ENCODE peak calls at places on chromosomes 11 and 22, in eight cellular contexts. Y is endothelial cell of umbilical vein, C is spleen, L is transverse colon, S is neuronal stem cell, R is Peyer's patch, K is breast epithelium, Z is HepG2. O is an unnamed sample.
A peak's percentile ranks its signal among the peaks of the same experiment; 100 is the strongest.

GRCh38 chr11:17354070-17354924 is 2.7 kb downstream of the NCR3LG1 start:
- DNase-seq in R (peak; percentile 65), S (peak; percentile 54), Z (peak; percentile 76), Y (peak; percentile 77), C (no peak), K (peak; percentile 38), L (peak; percentile 76), O (peak; percentile 80)

GRCh38 chr22:29215012-29215860 is 9.5 kb downstream of the EMID1 start:
- DNase-seq in Z (no peak), L (no peak), R (no peak), S (no peak), Y (no peak), K (no peak), C (peak; percentile 66), O (no peak)

GRCh38 chr11:125903753-125904659 is at the start of gene DDX25:
- DNase-seq in Z (no peak), L (no peak), Y (no peak), S (peak; percentile 51), K (no peak), C (peak; percentile 85), R (no peak), O (peak; percentile 86)

GRCh38 chr11:65915821-65916251 is 3.0 kb downstream of the C11orf68 start:
- DNase-seq in C (peak; percentile 84), K (peak; percentile 79), L (peak; percentile 74), Z (peak; percentile 74), S (no peak), Y (peak; percentile 94), R (peak; percentile 31), O (no peak)

GRCh38 chr11:61198391-61198790 is 4.9 kb upstream of the PGA3 start:
- DNase-seq in K (no peak), S (no peak), L (no peak), Z (no peak), R (no peak), C (no peak), Y (no peak), O (no peak)

GRCh38 chr11:60880635-60881282 is 13.4 kb downstream of the ZP1 start:
- DNase-seq in L (no peak), Z (peak; percentile 96), C (no peak), Y (no peak), R (no peak), K (no peak), S (no peak), O (no peak)

GRCh38 chr22:24402460-24403192 is 24.8 kb upstream of the ADORA2A start:
- DNase-seq in R (peak; percentile 34), C (no peak), L (peak; percentile 92), K (peak; percentile 83), Y (peak; percentile 97), S (no peak), Z (peak; percentile 24), O (peak; percentile 63)

GRCh38 chr11:47572715-47573255 is 6.0 kb downstream of the KBTBD4 start:
- DNase-seq in K (no peak), Z (no peak), Y (no peak), L (no peak), R (no peak), S (no peak), C (no peak), O (no peak)

GRCh38 chr11:3046190-3046589 is 11.0 kb downstream of the CARS1 start:
- DNase-seq in S (no peak), Y (no peak), L (no peak), R (no peak), C (no peak), Z (no peak), K (no peak), O (no peak)

GRCh38 chr11:71305041-71305440 is 52.7 kb upstream of the SHANK2 start:
- DNase-seq in K (peak; percentile 4), L (no peak), Y (no peak), R (no peak), Z (no peak), C (peak; percentile 12), S (no peak), O (no peak)

GRCh38 chr11:2204361-2205213 is 33.0 kb upstream of the TH start:
- DNase-seq in S (no peak), C (peak; percentile 51), K (no peak), Y (no peak), L (peak; percentile 10), R (no peak), Z (peak; percentile 20), O (peak; percentile 8)

GRCh38 chr11:2802389-2803185 is 83.0 kb downstream of the CDKN1C start:
- DNase-seq in K (peak; percentile 15), C (peak; percentile 60), S (no peak), L (peak; percentile 4), Z (no peak), Y (no peak), R (peak; percentile 6), O (no peak)

GRCh38 chr11:126607374-126607773 is 251.9 kb downstream of the ST3GAL4 start:
- DNase-seq in Y (peak; percentile 5), R (no peak), Z (peak; percentile 33), L (peak; percentile 25), C (no peak), S (peak; percentile 59), K (peak; percentile 47), O (peak; percentile 73)

GRCh38 chr22:46968848-46969247 is 206.4 kb downstream of the TBC1D22A start:
- DNase-seq in R (no peak), K (no peak), Z (no peak), S (no peak), Y (no peak), C (no peak), L (no peak), O (no peak)

GRCh38 chr11:130710442-130711101 is 205.7 kb downstream of the SNX19 start:
- DNase-seq in C (no peak), L (peak; percentile 13), Z (no peak), R (no peak), S (no peak), Y (no peak), K (no peak), O (no peak)

GRCh38 chr11:94402355-94402754 is 1.1 kb upstream of the GPR83 start:
- DNase-seq in Y (no peak), K (no peak), R (no peak), C (no peak), S (no peak), Z (peak; percentile 46), L (no peak), O (no peak)

GRCh38 chr11:94405062-94405461 is 3.8 kb upstream of the GPR83 start:
- DNase-seq in S (no peak), L (no peak), Z (peak; percentile 48), R (no peak), K (no peak), C (no peak), Y (no peak), O (no peak)

GRCh38 chr11:94400839-94401772 is at the start of gene GPR83:
- DNase-seq in Y (peak; percentile 18), S (peak; percentile 49), L (no peak), K (no peak), C (no peak), Z (no peak), R (no peak), O (peak; percentile 62)

GRCh38 chr11:94400075-94400838 is 962 bp downstream of the GPR83 start:
- DNase-seq in L (no peak), R (no peak), Y (peak; percentile 40), K (no peak), S (no peak), C (no peak), Z (no peak), O (no peak)

GRCh38 chr11:94401773-94402265 is 600 bp upstream of the GPR83 start:
- DNase-seq in S (peak; percentile 12), C (no peak), Y (no peak), Z (no peak), K (no peak), R (no peak), L (no peak), O (no peak)
- H3K27me3 ChIP-seq in S (peaks cover 55% of the 10 kb centered on the region), C (no peaks in the 10 kb centered on the region), Y (peaks cover 22% of the 10 kb centered on the region), Z (peaks cover 38% of the 10 kb centered on the region), K (peaks cover 33% of the 10 kb centered on the region), R (no peaks in the 10 kb centered on the region), L (peaks cover 41% of the 10 kb centered on the region), O (peaks cover 5% of the 10 kb centered on the region)

DNA sequence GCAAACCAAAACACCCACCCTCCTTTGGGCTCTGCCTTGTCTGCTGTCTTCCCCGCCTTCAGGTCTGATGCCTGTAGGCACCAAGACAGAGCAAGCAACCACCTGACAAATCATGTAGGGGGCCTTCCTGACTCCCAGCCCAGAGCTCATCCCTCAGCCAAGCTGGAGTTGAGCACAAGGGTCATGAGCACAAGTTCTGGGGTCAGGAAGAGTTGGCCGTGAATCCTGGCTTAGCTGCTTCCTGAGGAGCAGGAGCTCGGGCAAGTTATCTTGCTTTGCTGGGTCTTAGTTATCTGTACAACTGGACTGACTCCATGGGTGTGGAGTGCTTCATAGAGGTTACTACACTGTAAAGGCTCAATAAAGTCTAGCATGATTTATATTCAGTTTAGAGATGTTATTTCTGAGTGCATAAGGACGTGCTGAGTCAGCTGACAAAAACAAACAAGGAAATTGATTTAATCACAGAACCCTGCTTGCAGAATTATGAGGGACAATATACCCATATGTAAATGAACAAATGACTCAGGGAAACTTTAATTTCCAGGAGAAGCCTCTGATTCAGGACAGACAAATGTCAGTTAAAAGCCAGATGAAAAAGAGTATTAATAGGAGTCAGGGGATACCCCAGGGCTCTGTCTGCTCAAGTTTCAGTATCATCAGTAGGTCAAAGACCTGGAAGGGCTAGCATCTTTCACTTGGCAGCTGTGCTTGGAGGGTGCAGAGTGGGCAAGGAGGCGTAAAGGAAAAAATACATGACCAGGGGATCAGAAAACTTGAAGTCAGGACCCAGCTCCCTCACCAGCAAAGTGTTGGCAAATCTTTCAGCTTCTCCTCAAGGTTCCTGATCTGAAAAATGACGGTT is 15.1 kb upstream of the APOA1 start:
- DNase-seq in S (no peak), L (peak; percentile 42), K (no peak), C (peak; percentile 57), R (no peak), Z (no peak), Y (peak; percentile 63), O (no peak)
- H3K27ac ChIP-seq in S (no peak overlapping the region), L (peak overlapping the region; percentile 67), K (no peak overlapping the region), C (peak overlapping the region; percentile 49), R (peak overlapping the region; percentile 80), Z (no peak overlapping the region), Y (no peak overlapping the region), O (peak overlapping the region; percentile 0)

GRCh38 chr11:14384338-14384737 is 25.4 kb upstream of the RRAS2 start:
- DNase-seq in Z (no peak), C (no peak), Y (peak; percentile 13), R (no peak), L (no peak), K (no peak), S (no peak), O (no peak)
- H3K27me3 ChIP-seq in Z (peaks cover 52% of the 10 kb centered on the region), C (no peaks in the 10 kb centered on the region), Y (no peaks in the 10 kb centered on the region), R (no peaks in the 10 kb centered on the region), L (peaks cover 17% of the 10 kb centered on the region), K (no peaks in the 10 kb centered on the region), S (peaks cover 81% of the 10 kb centered on the region), O (no peaks in the 10 kb centered on the region)

GRCh38 chr11:19701421-19701820 is 11.2 kb upstream of the NAV2 start:
- DNase-seq in Z (no peak), S (no peak), R (no peak), L (no peak), K (no peak), C (no peak), Y (no peak), O (no peak)

GRCh38 chr11:19704213-19704612 is 8.4 kb upstream of the NAV2 start:
- DNase-seq in Y (no peak), C (no peak), L (no peak), Z (no peak), R (no peak), K (no peak), S (no peak), O (no peak)

GRCh38 chr11:19705936-19706335 is 6.7 kb upstream of the NAV2 start:
- DNase-seq in R (no peak), L (no peak), C (no peak), Y (peak; percentile 75), Z (no peak), K (no peak), S (no peak), O (no peak)

GRCh38 chr11:19702620-19703019 is 10.0 kb upstream of the NAV2 start:
- DNase-seq in S (no peak), R (no peak), C (no peak), K (no peak), L (no peak), Z (no peak), Y (no peak), O (no peak)

GRCh38 chr11:19703211-19703610 is 9.4 kb upstream of the NAV2 start:
- DNase-seq in S (no peak), Z (no peak), Y (no peak), C (no peak), R (no peak), L (no peak), K (no peak), O (no peak)
- H3K27ac ChIP-seq in S (no peak overlapping the region), Z (no peak overlapping the region), Y (no peak overlapping the region), C (no peak overlapping the region), R (no peak overlapping the region), L (peak overlapping the region; percentile 15), K (no peak overlapping the region), O (no peak overlapping the region)